ENCODE peak calls at places on chromosomes 3 and 15, in six cellular contexts. One of them, this sample, is unnamed. For H3K4me1, the result is how much of the 10 kb centered on the place peaks cover.

GRCh38 chr3:125281411-125281810 is 68.9 kb upstream of the SLC12A8 start:
- DNase-seq in IMR-90: no peak
- DNase-seq in cardiac muscle cell: no peak
- DNase-seq in CD8-positive, alpha-beta T cell: no peak
- DNase-seq in mucosa of descending colon: no peak
- DNase-seq in left ventricle myocardium inferior: no peak
- DNase-seq in this sample: no peak

GRCh38 chr15:48974865-48975264 is 11.1 kb upstream of the SHC4 start:
- DNase-seq in IMR-90: no peak
- DNase-seq in cardiac muscle cell: peak
- DNase-seq in CD8-positive, alpha-beta T cell: no peak
- DNase-seq in mucosa of descending colon: no peak
- DNase-seq in left ventricle myocardium inferior: no peak
- DNase-seq in this sample: no peak

GRCh38 chr15:90839187-90840071 is 29.0 kb upstream of the FURIN start:
- DNase-seq in IMR-90: peak
- DNase-seq in cardiac muscle cell: no peak
- DNase-seq in CD8-positive, alpha-beta T cell: no peak
- DNase-seq in mucosa of descending colon: peak
- DNase-seq in left ventricle myocardium inferior: no peak
- DNase-seq in this sample: peak

GRCh38 chr15:90960316-90961091 is 5.8 kb downstream of the RCCD1 start:
- DNase-seq in IMR-90: no peak
- DNase-seq in cardiac muscle cell: no peak
- DNase-seq in CD8-positive, alpha-beta T cell: no peak
- DNase-seq in mucosa of descending colon: no peak
- DNase-seq in left ventricle myocardium inferior: no peak
- DNase-seq in this sample: no peak

GRCh38 chr15:90757461-90757860 is 40.3 kb downstream of the BLM start:
- DNase-seq in IMR-90: no peak
- DNase-seq in cardiac muscle cell: no peak
- DNase-seq in CD8-positive, alpha-beta T cell: no peak
- DNase-seq in mucosa of descending colon: no peak
- DNase-seq in left ventricle myocardium inferior: no peak
- DNase-seq in this sample: no peak

GRCh38 chr15:90239371-90239770 is 5.4 kb downstream of the GDPGP1 start:
- DNase-seq in IMR-90: no peak
- DNase-seq in cardiac muscle cell: no peak
- DNase-seq in CD8-positive, alpha-beta T cell: no peak
- DNase-seq in mucosa of descending colon: no peak
- DNase-seq in left ventricle myocardium inferior: no peak
- DNase-seq in this sample: no peak

GRCh38 chr3:114711321-114711891 is 417.6 kb downstream of the TIGIT start:
- DNase-seq in IMR-90: no peak
- DNase-seq in cardiac muscle cell: no peak
- DNase-seq in CD8-positive, alpha-beta T cell: no peak
- DNase-seq in mucosa of descending colon: no peak
- DNase-seq in left ventricle myocardium inferior: no peak
- DNase-seq in this sample: no peak

GRCh38 chr15:49637857-49638256 is 17.0 kb downstream of the DTWD1 start:
- DNase-seq in IMR-90: no peak
- DNase-seq in cardiac muscle cell: no peak
- DNase-seq in CD8-positive, alpha-beta T cell: no peak
- DNase-seq in mucosa of descending colon: no peak
- DNase-seq in left ventricle myocardium inferior: no peak
- DNase-seq in this sample: no peak

GRCh38 chr15:58081446-58081845 is 15.9 kb upstream of the ALDH1A2 start:
- DNase-seq in IMR-90: no peak
- DNase-seq in cardiac muscle cell: no peak
- DNase-seq in CD8-positive, alpha-beta T cell: no peak
- DNase-seq in mucosa of descending colon: no peak
- DNase-seq in left ventricle myocardium inferior: no peak
- DNase-seq in this sample: no peak

GRCh38 chr15:58087870-58088269 is 22.4 kb upstream of the ALDH1A2 start:
- DNase-seq in IMR-90: no peak
- DNase-seq in cardiac muscle cell: no peak
- DNase-seq in CD8-positive, alpha-beta T cell: no peak
- DNase-seq in mucosa of descending colon: no peak
- DNase-seq in left ventricle myocardium inferior: no peak
- DNase-seq in this sample: no peak

GRCh38 chr15:58081891-58082290 is 16.4 kb upstream of the ALDH1A2 start:
- DNase-seq in IMR-90: no peak
- DNase-seq in cardiac muscle cell: no peak
- DNase-seq in CD8-positive, alpha-beta T cell: no peak
- DNase-seq in mucosa of descending colon: no peak
- DNase-seq in left ventricle myocardium inferior: no peak
- DNase-seq in this sample: no peak

GRCh38 chr15:58083526-58083925 is 18.0 kb upstream of the ALDH1A2 start:
- DNase-seq in IMR-90: no peak
- DNase-seq in cardiac muscle cell: no peak
- DNase-seq in CD8-positive, alpha-beta T cell: no peak
- DNase-seq in mucosa of descending colon: no peak
- DNase-seq in left ventricle myocardium inferior: no peak
- DNase-seq in this sample: no peak

DNA sequence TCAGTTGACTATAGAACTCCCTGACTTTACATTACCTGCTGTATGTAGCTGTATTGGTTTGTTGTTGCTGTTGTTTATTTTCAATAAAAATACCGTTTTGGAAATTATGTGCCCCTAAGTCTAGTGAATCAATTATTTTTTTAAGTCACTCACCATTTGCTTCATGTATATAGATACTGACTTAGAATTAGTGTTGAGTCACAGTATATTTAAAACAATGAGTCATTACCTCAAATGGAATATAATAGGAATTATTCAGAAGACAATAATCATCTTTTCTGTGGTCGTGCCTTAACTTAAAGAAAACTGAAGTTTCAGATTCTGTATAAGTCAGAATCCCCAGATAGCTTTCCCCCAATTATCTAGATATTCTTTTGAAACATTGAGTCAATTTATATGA is 21.0 kb upstream of the ALDH1A2 start:
- DNase-seq in IMR-90: peak
- DNase-seq in cardiac muscle cell: no peak
- DNase-seq in CD8-positive, alpha-beta T cell: no peak
- DNase-seq in mucosa of descending colon: no peak
- DNase-seq in left ventricle myocardium inferior: no peak
- DNase-seq in this sample: no peak
- H3K4me1 ChIP-seq in IMR-90: under half
- H3K4me1 ChIP-seq in cardiac muscle cell: under half
- H3K4me1 ChIP-seq in CD8-positive, alpha-beta T cell: under half
- H3K4me1 ChIP-seq in mucosa of descending colon: under half
- H3K4me1 ChIP-seq in left ventricle myocardium inferior: under half
- H3K4me1 ChIP-seq in this sample: under half

DNA sequence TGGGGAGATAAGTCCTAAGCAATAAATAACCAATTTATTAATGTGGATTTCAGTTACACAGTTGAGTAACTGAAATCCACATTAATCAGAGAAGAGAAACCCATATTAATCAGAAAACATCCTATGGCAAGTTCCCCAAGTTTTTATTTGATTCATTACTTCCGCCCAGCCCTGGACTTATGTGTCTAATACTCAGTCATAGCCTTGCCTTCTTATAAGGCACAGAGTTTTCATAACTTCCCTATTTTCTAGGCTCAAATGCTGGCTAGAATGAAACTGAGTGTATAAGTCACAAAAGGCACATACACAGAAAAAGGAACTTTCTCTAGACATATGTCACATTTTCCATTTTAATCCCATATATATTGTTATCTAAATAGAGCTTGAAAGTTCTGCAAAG is 28.8 kb downstream of the CD47 start:
- DNase-seq in IMR-90: no peak
- DNase-seq in cardiac muscle cell: no peak
- DNase-seq in CD8-positive, alpha-beta T cell: no peak
- DNase-seq in mucosa of descending colon: no peak
- DNase-seq in left ventricle myocardium inferior: no peak
- DNase-seq in this sample: no peak
- H3K4me1 ChIP-seq in IMR-90: under half
- H3K4me1 ChIP-seq in cardiac muscle cell: under half
- H3K4me1 ChIP-seq in CD8-positive, alpha-beta T cell: under half
- H3K4me1 ChIP-seq in mucosa of descending colon: under half
- H3K4me1 ChIP-seq in left ventricle myocardium inferior: under half
- H3K4me1 ChIP-seq in this sample: under half

GRCh38 chr3:197364410-197365071 is 66.1 kb upstream of the DLG1 start:
- DNase-seq in IMR-90: no peak
- DNase-seq in cardiac muscle cell: no peak
- DNase-seq in CD8-positive, alpha-beta T cell: no peak
- DNase-seq in mucosa of descending colon: no peak
- DNase-seq in left ventricle myocardium inferior: no peak
- DNase-seq in this sample: no peak
- H3K4me1 ChIP-seq in IMR-90: under half
- H3K4me1 ChIP-seq in cardiac muscle cell: under half
- H3K4me1 ChIP-seq in CD8-positive, alpha-beta T cell: under half
- H3K4me1 ChIP-seq in mucosa of descending colon: under half
- H3K4me1 ChIP-seq in left ventricle myocardium inferior: under half
- H3K4me1 ChIP-seq in this sample: under half

DNA sequence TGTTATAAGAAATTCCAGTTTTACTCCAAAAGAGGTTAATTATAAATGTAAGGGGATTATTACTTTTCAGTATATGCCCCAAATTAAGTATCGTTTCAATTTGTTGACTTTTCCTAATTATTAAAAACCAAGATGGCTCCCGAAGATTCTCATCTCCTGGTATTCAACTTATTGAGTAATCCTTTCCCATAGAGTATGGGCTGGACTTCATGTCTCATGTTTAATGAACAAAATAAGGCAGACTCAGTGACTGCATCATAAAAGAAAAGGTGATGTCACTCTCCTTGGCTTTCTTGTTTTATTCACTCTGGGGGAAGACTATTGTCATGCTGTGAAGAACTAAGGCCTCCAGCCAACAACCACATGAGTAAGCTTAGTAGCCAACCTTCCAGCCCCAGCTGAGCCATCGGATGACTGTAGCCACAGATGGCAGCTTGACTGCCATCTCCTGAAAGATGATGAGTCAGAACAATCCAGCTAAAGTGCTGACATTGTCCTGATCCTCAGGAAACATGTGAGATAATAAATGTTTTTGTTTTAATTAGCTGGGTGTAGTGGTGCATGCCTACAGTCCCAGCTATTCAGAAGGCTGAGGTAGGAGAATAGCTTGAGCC is 17.3 kb downstream of the IGF2BP2 start:
- DNase-seq in IMR-90: peak
- DNase-seq in cardiac muscle cell: no peak
- DNase-seq in CD8-positive, alpha-beta T cell: no peak
- DNase-seq in mucosa of descending colon: no peak
- DNase-seq in left ventricle myocardium inferior: no peak
- DNase-seq in this sample: no peak
- H3K4me1 ChIP-seq in IMR-90: under half
- H3K4me1 ChIP-seq in cardiac muscle cell: under half
- H3K4me1 ChIP-seq in CD8-positive, alpha-beta T cell: under half
- H3K4me1 ChIP-seq in mucosa of descending colon: under half
- H3K4me1 ChIP-seq in left ventricle myocardium inferior: under half
- H3K4me1 ChIP-seq in this sample: under half

DNA sequence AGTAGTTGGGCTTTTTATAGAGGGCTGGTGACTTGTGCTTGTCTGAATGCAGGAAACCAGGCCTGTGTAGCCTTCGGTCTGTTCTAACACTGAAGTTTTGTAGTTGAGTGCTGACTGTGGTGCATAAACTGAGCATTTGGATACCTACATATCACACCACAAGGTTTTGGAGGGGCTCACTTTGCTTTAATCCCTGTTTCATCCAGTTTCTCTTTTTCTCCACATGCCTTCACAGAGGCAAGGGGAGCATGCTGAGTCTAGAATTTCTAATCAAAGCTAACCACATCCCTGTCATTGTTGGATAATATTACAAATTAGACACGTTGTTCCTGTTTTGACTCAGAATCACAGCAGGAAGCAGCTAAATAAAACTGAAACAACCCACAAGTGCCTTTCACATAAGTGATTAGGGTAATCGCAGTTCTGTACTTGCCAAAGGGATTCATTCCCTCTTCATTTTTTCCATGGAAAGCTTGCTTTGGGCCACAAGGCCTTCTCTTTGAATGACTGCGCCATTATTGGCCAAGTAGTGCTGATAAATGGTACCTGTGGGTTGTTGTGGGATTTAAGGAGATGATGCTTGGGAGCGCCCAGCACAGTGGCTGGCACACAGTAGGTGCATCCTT is 48.9 kb downstream of the TGFBR2 start:
- DNase-seq in IMR-90: peak
- DNase-seq in cardiac muscle cell: no peak
- DNase-seq in CD8-positive, alpha-beta T cell: no peak
- DNase-seq in mucosa of descending colon: no peak
- DNase-seq in left ventricle myocardium inferior: no peak
- DNase-seq in this sample: peak
- H3K4me1 ChIP-seq in IMR-90: under half
- H3K4me1 ChIP-seq in cardiac muscle cell: under half
- H3K4me1 ChIP-seq in CD8-positive, alpha-beta T cell: half or more
- H3K4me1 ChIP-seq in mucosa of descending colon: under half
- H3K4me1 ChIP-seq in left ventricle myocardium inferior: half or more
- H3K4me1 ChIP-seq in this sample: half or more

GRCh38 chr3:49805884-49806701 is 3.0 kb downstream of the INKA1 start:
- DNase-seq in IMR-90: no peak
- DNase-seq in cardiac muscle cell: no peak
- DNase-seq in CD8-positive, alpha-beta T cell: no peak
- DNase-seq in mucosa of descending colon: no peak
- DNase-seq in left ventricle myocardium inferior: peak
- DNase-seq in this sample: peak
- H3K4me1 ChIP-seq in IMR-90: under half
- H3K4me1 ChIP-seq in cardiac muscle cell: under half
- H3K4me1 ChIP-seq in CD8-positive, alpha-beta T cell: half or more
- H3K4me1 ChIP-seq in mucosa of descending colon: under half
- H3K4me1 ChIP-seq in left ventricle myocardium inferior: half or more
- H3K4me1 ChIP-seq in this sample: under half

GRCh38 chr3:63869929-63870328 is 6.3 kb downstream of the ATXN7 start:
- DNase-seq in IMR-90: no peak
- DNase-seq in cardiac muscle cell: no peak
- DNase-seq in CD8-positive, alpha-beta T cell: no peak
- DNase-seq in mucosa of descending colon: no peak
- DNase-seq in left ventricle myocardium inferior: no peak
- DNase-seq in this sample: no peak
- H3K4me1 ChIP-seq in IMR-90: under half
- H3K4me1 ChIP-seq in cardiac muscle cell: under half
- H3K4me1 ChIP-seq in CD8-positive, alpha-beta T cell: under half
- H3K4me1 ChIP-seq in mucosa of descending colon: under half
- H3K4me1 ChIP-seq in left ventricle myocardium inferior: under half
- H3K4me1 ChIP-seq in this sample: under half